ENCODE peak calls at places on chromosomes 7 and 10, in five cellular contexts. F, T, G, Q and L are unnamed samples.

GRCh38 chr7:127392182-127392565 is 334 bp downstream of the ZNF800 start:
- DNase-seq in Q (peak), G (peak), T (peak), F (peak), L (peak)

GRCh38 chr10:60107308-60107976 is 201.1 kb upstream of the CCDC6 start:
- DNase-seq in F (no peak), G (no peak), T (no peak), Q (no peak), L (no peak)

GRCh38 chr7:91787923-91788322 is 92.6 kb downstream of the MTERF1 start:
- DNase-seq in T (no peak), F (no peak), Q (no peak), G (no peak), L (no peak)

GRCh38 chr7:1081931-1082401 is 5.9 kb upstream of the GPER1 start:
- DNase-seq in Q (no peak), G (no peak), F (no peak), T (no peak), L (no peak)

GRCh38 chr10:103833731-103834365 is 21.5 kb downstream of the SH3PXD2A start:
- DNase-seq in T (no peak), Q (peak), F (peak), G (peak), L (peak)

GRCh38 chr7:135578569-135578968 is 20.9 kb downstream of the NUP205 start:
- DNase-seq in Q (no peak), F (no peak), T (no peak), G (no peak), L (no peak)

GRCh38 chr7:151802469-151802846 is 74.5 kb downstream of the PRKAG2 start:
- DNase-seq in T (no peak), F (no peak), Q (peak), G (peak), L (no peak)

GRCh38 chr10:104325436-104326430 is 12.5 kb downstream of the ITPRIP start:
- DNase-seq in T (no peak), G (peak), Q (peak), F (no peak), L (no peak)

GRCh38 chr10:67079126-67079525 is 153.3 kb downstream of the LRRTM3 start:
- DNase-seq in T (peak), G (no peak), F (no peak), Q (no peak), L (no peak)

GRCh38 chr7:497946-498655 is 21.5 kb downstream of the PDGFA start:
- DNase-seq in T (no peak), G (peak), F (no peak), Q (peak), L (no peak)

GRCh38 chr7:957418-958220 is 3.1 kb upstream of the ADAP1 start:
- DNase-seq in F (no peak), G (peak), Q (peak), T (no peak), L (no peak)

GRCh38 chr7:19113855-19114590 is 3.4 kb downstream of the TWIST1 start:
- DNase-seq in F (no peak), G (no peak), Q (no peak), T (no peak), L (no peak)

GRCh38 chr10:50883624-50884023 is 1.8 kb downstream of the A1CF start:
- DNase-seq in T (no peak), F (no peak), Q (no peak), G (no peak), L (no peak)

GRCh38 chr7:148356303-148356702 is 234.3 kb upstream of the C7orf33 start:
- DNase-seq in F (no peak), Q (peak), G (no peak), T (no peak), L (no peak)

GRCh38 chr7:87225696-87226095 is 6.2 kb upstream of the TMEM243 start:
- DNase-seq in T (no peak), G (no peak), Q (no peak), F (no peak), L (no peak)

GRCh38 chr10:71728218-71728737 is 8.7 kb upstream of the C10orf105 start:
- DNase-seq in Q (no peak), T (no peak), G (no peak), F (no peak), L (peak)

GRCh38 chr7:66542049-66542448 is 86.6 kb upstream of the KCTD7 start:
- DNase-seq in F (no peak), G (no peak), T (no peak), Q (peak), L (no peak)

GRCh38 chr7:51702673-51703072 is 386.1 kb upstream of the COBL start:
- DNase-seq in F (no peak), G (no peak), Q (no peak), T (no peak), L (no peak)

GRCh38 chr7:100065452-100066186 is 15.9 kb downstream of the ZNF3 start:
- DNase-seq in G (no peak), F (peak), Q (no peak), T (no peak), L (peak)

GRCh38 chr7:151637781-151638261 is 118.1 kb upstream of the RHEB start:
- DNase-seq in F (peak), G (no peak), Q (no peak), T (no peak), L (peak)

GRCh38 chr7:45347804-45348203 is 190.2 kb downstream of the RAMP3 start:
- DNase-seq in Q (no peak), G (no peak), T (no peak), F (no peak), L (peak)

GRCh38 chr7:80253653-80254052 is 119.0 kb downstream of the GNAI1 start:
- DNase-seq in T (no peak), Q (no peak), G (no peak), F (no peak), L (no peak)

GRCh38 chr7:80249184-80249583 is 114.6 kb downstream of the GNAI1 start:
- DNase-seq in F (no peak), T (no peak), G (no peak), Q (no peak), L (no peak)

GRCh38 chr7:80253237-80253636 is 118.6 kb downstream of the GNAI1 start:
- DNase-seq in Q (no peak), F (no peak), T (no peak), G (no peak), L (no peak)

GRCh38 chr7:80247144-80247543 is 112.5 kb downstream of the GNAI1 start:
- DNase-seq in F (no peak), T (no peak), G (no peak), Q (peak), L (peak)

DNA sequence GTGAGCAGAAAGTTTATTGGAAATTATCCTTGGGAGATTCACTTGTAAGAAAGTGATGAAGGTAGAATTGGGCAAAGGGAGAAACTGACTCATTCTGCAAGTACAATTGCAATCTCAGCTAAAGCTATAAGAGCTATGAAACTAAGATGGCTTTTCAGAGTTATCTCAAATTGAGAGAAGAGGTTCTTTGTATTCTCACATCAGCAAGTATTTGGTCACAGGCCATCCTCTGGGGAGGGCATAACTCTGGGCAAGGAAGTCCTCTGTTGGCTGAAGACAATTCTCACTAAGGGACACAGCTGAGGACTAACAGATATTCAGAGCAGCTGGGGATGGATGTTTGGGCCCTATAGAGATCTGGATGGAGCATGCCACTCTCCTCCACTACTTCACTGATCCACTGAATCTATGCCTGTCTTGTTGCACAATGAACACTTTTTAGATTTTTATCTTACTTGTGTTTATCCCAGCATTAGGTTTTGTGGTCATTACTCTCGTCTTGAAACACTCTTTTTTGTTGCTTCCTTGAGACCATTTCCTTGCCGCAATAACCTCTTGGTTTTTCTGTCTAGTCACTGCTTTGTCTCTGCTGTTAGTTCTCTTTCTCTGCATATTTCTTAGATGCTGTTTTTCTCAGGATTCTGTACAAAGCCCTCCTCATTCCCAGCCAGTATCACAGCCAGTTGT is 115.1 kb downstream of the GNAI1 start:
- DNase-seq in G (no peak), F (no peak), Q (no peak), T (no peak), L (peak)
- H3K4me3 ChIP-seq in G (no peak), F (no peak), Q (no peak), T (no peak), L (no peak)

GRCh38 chr7:156820445-156821063 is 72.4 kb downstream of the LMBR1 start:
- DNase-seq in G (no peak), T (no peak), F (no peak), Q (no peak), L (no peak)

GRCh38 chr7:156819733-156820295 is 73.2 kb downstream of the LMBR1 start:
- DNase-seq in F (no peak), T (no peak), G (no peak), Q (no peak), L (no peak)

GRCh38 chr7:156811706-156812105 is 81.3 kb downstream of the LMBR1 start:
- DNase-seq in T (no peak), Q (no peak), G (no peak), F (no peak), L (no peak)

GRCh38 chr7:156818133-156818532 is 74.8 kb downstream of the LMBR1 start:
- DNase-seq in Q (no peak), T (no peak), F (no peak), G (no peak), L (no peak)

GRCh38 chr7:156816943-156817572 is 75.9 kb downstream of the LMBR1 start:
- DNase-seq in F (no peak), Q (no peak), T (no peak), G (no peak), L (peak)
- TF ChIP-seq CTCF in F (no peak), Q (peak), T (no peak), G (peak), L (peak)

DNA sequence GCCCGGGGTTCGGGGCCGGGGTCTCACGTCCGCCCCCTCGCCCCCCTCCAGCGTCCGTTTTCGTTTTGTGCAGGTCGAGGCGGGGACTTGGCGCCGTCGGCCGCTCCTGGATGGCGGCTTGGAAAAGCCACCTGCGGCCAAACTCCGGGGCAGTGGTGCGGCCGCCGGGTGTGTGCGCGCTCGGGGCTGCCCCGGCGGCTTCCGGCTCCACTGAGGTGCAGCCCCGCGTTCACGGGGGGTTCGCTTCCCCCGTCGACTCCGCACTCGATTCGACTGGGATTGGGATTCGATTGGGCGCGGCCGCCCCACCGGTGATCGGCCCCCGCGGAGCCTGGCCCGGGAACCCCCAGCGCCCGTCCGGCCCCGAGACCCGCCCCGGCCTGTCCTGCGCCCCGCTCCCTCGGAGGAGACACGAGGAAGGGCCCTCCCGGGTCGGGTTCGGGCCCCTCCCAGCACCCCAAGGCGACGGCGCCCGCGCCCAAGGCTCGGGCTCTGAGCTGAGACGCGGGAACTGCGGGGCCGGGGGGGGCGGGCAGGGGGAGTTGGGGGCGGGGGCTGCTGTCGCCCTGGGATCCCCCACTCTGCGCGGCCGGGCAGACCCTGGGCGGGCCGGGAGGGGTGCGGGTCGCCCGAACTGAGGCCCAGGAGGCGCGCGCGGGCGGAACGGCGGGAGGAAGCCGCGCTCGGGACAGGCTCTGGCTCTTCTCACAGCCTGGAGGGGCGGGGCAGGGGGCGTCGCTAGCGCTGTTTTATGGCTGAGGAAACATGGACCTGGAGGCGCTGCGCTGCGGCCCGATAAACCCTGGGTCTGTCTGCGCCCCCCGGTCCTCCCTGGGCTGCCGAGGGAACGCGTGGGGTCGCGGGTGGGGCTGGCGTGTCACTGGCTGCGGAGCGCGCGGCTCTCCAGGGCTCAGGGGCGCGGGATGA is 1.6 kb upstream of the NKX6-2 start:
- DNase-seq in T (no peak), F (no peak), G (no peak), Q (no peak), L (no peak)
- H3K4me3 ChIP-seq in T (peak), F (no peak), G (no peak), Q (peak), L (no peak)

DNA sequence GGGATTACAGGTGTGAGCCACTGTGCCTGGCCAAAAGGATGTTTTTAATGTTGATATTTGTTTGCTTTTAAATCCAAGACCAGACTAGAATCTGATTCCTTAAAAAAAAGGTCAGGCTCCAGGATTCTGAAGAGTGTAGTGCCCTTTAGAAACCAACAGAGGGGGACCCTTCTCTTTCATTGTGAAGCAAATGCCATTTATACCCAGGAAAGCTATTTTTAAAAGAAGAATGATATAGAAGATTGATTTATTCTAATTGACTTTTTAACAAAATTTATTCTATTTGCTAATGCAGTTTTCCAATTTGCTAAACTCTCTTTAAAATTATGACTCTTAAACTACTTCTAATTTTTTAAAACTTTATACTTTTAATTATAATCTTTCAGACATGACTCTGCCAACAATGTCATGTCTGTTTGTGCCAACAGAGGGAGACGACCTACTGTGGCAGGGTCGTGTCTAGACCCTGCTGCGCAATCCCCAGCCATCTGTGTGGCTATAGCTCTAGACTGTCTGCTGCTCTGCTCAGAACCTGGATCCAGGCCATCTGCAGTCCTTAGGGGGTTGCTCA is 201.0 kb upstream of the IMMP2L start:
- DNase-seq in Q (no peak), F (no peak), G (no peak), T (no peak), L (peak)
- TF ChIP-seq CTCF in Q (peak), F (peak), G (peak), T (no peak), L (peak)

DNA sequence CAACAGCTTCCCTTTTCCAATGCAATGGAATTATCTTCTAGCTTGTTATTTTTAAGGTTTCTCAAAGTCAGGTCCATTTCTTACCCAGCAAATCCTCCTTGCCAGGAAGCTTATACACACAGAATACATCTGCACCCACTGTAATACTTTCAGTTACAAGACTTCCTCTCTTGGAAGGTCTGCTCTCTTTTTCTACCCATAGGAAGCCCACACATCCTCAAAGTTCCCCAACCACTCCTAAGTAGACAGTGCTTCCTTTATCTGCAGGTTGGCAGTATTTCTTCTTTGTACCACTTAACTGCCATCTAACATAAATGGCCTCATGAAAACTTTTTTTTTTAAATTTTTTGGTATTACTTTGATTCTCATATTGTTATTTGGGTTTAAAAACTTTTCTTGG is 155.6 kb downstream of the TAX1BP1 start:
- DNase-seq in T (no peak), G (no peak), Q (no peak), F (no peak), L (no peak)
- H3K4me3 ChIP-seq in T (no peak), G (no peak), Q (no peak), F (no peak), L (no peak)

GRCh38 chr7:132655071-132655761 is 78.9 kb upstream of the PLXNA4 start:
- DNase-seq in Q (peak), T (peak), G (peak), F (peak), L (peak)

GRCh38 chr7:132653364-132653930 is 77.2 kb upstream of the PLXNA4 start:
- DNase-seq in Q (no peak), T (no peak), G (no peak), F (no peak), L (no peak)

GRCh38 chr7:132656846-132657776 is 80.8 kb upstream of the PLXNA4 start:
- DNase-seq in G (no peak), T (no peak), Q (no peak), F (no peak), L (no peak)

GRCh38 chr7:132652507-132652906 is 76.2 kb upstream of the PLXNA4 start:
- DNase-seq in T (no peak), Q (no peak), F (no peak), G (no peak), L (no peak)

GRCh38 chr7:132654150-132654549 is 77.9 kb upstream of the PLXNA4 start:
- DNase-seq in G (no peak), Q (no peak), F (no peak), T (no peak), L (no peak)
- TF ChIP-seq CTCF in G (peak), Q (no peak), F (no peak), T (no peak), L (peak)